ENCODE peak calls at places on chromosomes 1 and 21, in eight cellular contexts. G is choroid plexus epithelial cell, Q is tibial nerve, X is lower lobe of right lung, Y is GM12865, L is stomach, K is sigmoid colon, C is astrocyte of the spinal cord. H is an unnamed sample.

GRCh38 chr21:33152228-33153130 is 77.3 kb upstream of the IFNAR2 start:
- DNase-seq in Y (no peak), X (no peak), G (no peak), K (no peak), L (no peak), Q (no peak), C (no peak), H (no peak)

GRCh38 chr1:66258404-66259105 is 275.4 kb upstream of the SGIP1 start:
- DNase-seq in Q (no peak), Y (peak; percentile 39), L (no peak), G (no peak), X (no peak), K (no peak), C (no peak), H (peak; percentile 49)

GRCh38 chr1:59434336-59434735 is 137.4 kb downstream of the FGGY start:
- DNase-seq in X (no peak), Q (no peak), K (no peak), L (no peak), Y (no peak), G (no peak), C (no peak), H (no peak)

GRCh38 chr1:94259635-94260289 is 22.4 kb upstream of the ARHGAP29 start:
- DNase-seq in K (no peak), Y (no peak), Q (no peak), G (peak; percentile 82), L (no peak), C (peak; percentile 71), X (no peak), H (no peak)

GRCh38 chr21:31554511-31555022 is 104.9 kb upstream of the SOD1 start:
- DNase-seq in X (no peak), Q (no peak), Y (peak; percentile 57), C (peak; percentile 63), K (no peak), G (peak; percentile 48), L (no peak), H (no peak)

GRCh38 chr1:203287109-203287893 is 18.0 kb upstream of the BTG2 start:
- DNase-seq in X (peak; percentile 79), Y (peak; percentile 97), L (peak; percentile 58), G (no peak), Q (no peak), C (no peak), K (peak; percentile 82), H (peak; percentile 29)

GRCh38 chr21:42538479-42539275 is 25.0 kb downstream of the SLC37A1 start:
- DNase-seq in Y (no peak), X (no peak), C (no peak), G (no peak), K (peak; percentile 40), L (no peak), Q (no peak), H (no peak)

GRCh38 chr21:41363370-41364270 is 1.8 kb downstream of the MX2 start:
- DNase-seq in K (no peak), Q (no peak), X (no peak), Y (no peak), L (no peak), C (no peak), G (no peak), H (no peak)

GRCh38 chr1:221712776-221713431 is 29.0 kb downstream of the DUSP10 start:
- DNase-seq in C (no peak), Y (peak; percentile 85), Q (no peak), L (peak; percentile 45), X (peak; percentile 47), G (no peak), K (no peak), H (no peak)

GRCh38 chr1:45444609-45445131 is 46.3 kb downstream of the TESK2 start:
- DNase-seq in L (no peak), C (no peak), X (no peak), Q (no peak), K (no peak), Y (no peak), G (peak; percentile 51), H (peak; percentile 85)

GRCh38 chr1:3681231-3681897 is 29.0 kb downstream of the TP73 start:
- DNase-seq in Q (no peak), C (no peak), K (no peak), G (no peak), L (no peak), Y (no peak), X (no peak), H (no peak)

GRCh38 chr1:181087400-181087901 is 1.0 kb upstream of the IER5 start:
- DNase-seq in C (no peak), Q (no peak), L (no peak), X (no peak), K (no peak), G (no peak), Y (peak; percentile 53), H (no peak)

GRCh38 chr1:245301162-245301580 is 146.4 kb downstream of the KIF26B start:
- DNase-seq in Y (no peak), K (no peak), L (no peak), Q (no peak), X (no peak), C (no peak), G (peak; percentile 57), H (peak; percentile 38)

GRCh38 chr1:160101717-160102522 is 3.5 kb upstream of the IGSF8 start:
- DNase-seq in C (no peak), L (no peak), X (no peak), Q (no peak), G (peak; percentile 59), K (no peak), Y (no peak), H (peak; percentile 20)

GRCh38 chr1:160098852-160099647 is 631 bp upstream of the IGSF8 start:
- DNase-seq in X (peak; percentile 98), Q (peak; percentile 97), K (peak; percentile 99), L (peak; percentile 98), C (peak; percentile 95), Y (peak; percentile 97), G (peak; percentile 95), H (peak; percentile 93)

GRCh38 chr1:160103658-160104519 is 5.5 kb upstream of the IGSF8 start:
- DNase-seq in Y (no peak), K (no peak), X (no peak), C (no peak), G (no peak), Q (no peak), L (no peak), H (no peak)

GRCh38 chr1:160099716-160100375 is 1.4 kb upstream of the IGSF8 start:
- DNase-seq in X (no peak), Y (no peak), K (no peak), C (no peak), Q (no peak), L (no peak), G (no peak), H (no peak)

DNA sequence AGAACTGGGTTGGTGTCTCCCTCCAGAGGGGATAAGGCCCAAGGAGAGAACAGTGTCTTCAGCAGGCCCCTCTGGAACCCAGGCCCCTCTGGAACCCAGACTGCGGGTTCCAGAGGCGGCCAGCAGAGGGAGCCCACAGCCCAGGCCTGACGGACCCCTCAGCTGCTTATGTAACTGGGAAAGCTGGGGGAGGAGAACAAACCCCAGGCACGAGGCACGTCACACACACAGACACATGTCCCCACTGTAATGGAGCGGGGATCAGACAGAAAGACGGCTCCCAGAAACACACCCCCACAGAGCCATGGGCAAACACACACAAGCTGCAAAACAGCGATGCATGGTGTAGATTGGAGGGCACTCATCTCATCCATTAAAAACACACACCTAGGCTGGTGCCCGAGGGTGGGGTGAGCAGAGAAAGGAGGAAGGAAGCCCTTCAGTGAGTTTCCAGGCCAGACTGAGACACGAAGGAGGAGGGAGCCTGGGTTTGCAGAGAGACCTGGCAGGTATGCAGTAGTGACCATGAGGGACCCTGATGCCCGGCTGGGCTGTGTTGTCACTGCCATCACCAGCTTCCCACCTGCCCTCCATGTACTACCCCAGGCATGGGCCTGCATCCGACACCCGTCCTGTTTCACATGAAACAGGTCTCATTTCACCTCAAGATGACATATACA is 2.8 kb upstream of the IGSF8 start:
- DNase-seq in L (peak; percentile 80), C (peak; percentile 48), K (peak; percentile 96), Q (peak; percentile 68), Y (peak; percentile 82), X (peak; percentile 84), G (peak; percentile 69), H (peak; percentile 69)
- TF ChIP-seq CTCF in L (no peak), C (peak; percentile 96), K (peak; percentile 98), Q (peak; percentile 95), Y (peak; percentile 91), X (peak; percentile 82), G (peak; percentile 91), H (peak; percentile 98)

DNA sequence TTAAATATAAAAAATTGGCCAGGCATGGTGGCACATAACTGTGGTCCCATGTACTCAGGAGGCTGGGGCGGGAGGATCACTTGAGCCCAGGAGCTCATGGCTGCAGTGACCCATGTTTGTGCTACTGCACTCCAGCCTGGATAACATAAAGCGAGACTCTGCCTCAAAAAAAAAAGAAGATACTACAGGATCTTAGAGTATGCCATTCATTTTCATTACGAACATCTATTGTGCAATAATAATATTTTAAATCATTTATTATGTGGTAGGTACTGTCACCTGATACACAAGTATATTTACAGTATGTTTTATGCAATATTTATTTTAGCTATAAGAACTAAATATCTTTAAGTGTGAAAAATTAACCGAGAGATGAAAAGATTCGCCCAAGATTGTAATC is 9.3 kb upstream of the GIPC2 start:
- DNase-seq in L (no peak), Y (no peak), K (no peak), G (no peak), C (no peak), X (no peak), Q (no peak), H (no peak)
- H3K4me3 ChIP-seq in L (no peak overlapping the region), Y (no peak overlapping the region), K (no peak overlapping the region), G (no peak overlapping the region), C (no peak overlapping the region), X (no peak overlapping the region), Q (no peak overlapping the region), H (no peak overlapping the region)

DNA sequence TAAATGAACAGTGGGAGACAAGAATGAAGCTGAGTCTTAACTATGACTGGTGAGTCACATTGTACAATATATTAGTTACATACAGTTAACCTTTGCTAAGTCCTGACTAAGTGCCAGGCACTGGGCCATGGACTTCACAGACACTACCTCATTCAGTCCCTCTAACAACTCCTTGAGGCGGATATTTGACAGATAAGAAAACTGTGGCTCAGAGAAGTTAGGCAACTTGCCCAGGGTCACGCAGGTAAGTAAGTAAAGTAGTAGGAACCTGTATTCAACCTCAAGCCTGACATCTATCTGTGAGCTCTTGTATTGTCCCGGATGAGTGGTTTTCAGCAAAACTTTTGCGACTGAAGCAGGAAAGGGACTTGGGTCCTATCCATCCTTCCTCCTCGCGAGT is 62.1 kb downstream of the GNG12 start:
- DNase-seq in X (no peak), Y (peak; percentile 26), L (peak; percentile 74), Q (no peak), C (peak; percentile 86), K (no peak), G (peak; percentile 60), H (no peak)
- TF ChIP-seq CTCF in X (no peak), Y (peak; percentile 13), L (no peak), Q (no peak), C (peak; percentile 25), K (no peak), G (peak; percentile 44), H (no peak)

DNA sequence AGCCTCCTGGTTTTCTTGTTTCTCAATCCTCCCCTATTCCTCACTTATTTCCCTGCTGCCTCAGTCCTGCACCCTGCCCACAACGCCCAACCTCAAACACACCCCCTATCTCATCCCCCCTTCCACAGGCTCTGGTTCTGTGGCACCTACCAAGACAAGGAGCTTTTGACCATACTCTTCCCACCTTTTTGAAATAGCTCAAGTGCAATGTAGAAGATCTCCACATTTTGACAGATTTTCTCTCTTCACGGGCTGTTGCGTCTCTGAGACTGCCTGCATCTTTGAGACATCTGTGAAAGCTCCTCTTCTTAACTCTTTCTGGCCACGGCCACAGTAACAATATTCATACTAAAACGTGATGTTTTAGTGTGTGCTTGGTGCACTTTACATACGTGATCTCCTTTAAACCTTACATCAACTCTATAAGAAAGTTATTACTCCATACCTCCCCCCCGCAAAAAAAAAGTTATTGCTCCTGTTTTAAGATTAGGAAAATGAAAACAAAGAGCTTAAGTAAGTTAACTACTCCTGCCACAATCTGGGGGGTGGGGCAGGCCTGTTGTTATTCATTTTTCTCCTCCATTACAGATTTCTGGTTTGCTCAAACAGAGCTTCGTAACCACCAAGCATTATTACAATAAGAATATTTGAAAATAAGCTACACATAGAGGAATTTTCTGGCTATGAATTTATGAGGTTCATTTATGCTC is 1.8 kb upstream of the SERBP1 start:
- DNase-seq in X (no peak), Q (no peak), Y (no peak), C (no peak), K (no peak), L (no peak), G (no peak), H (peak; percentile 23)
- H3K4me3 ChIP-seq in X (peak overlapping the region; percentile 84), Q (peak overlapping the region; percentile 83), Y (peak overlapping the region; percentile 81), C (no peak overlapping the region), K (peak overlapping the region; percentile 79), L (peak overlapping the region; percentile 77), G (no peak overlapping the region), H (peak overlapping the region; percentile 97)